ENCODE peak calls at places on chromosomes 3 and 15, in ten cellular contexts. T is A549, N is spleen, E is endothelial cell of umbilical vein, C is heart left ventricle, I is transverse colon, O is tibial nerve, G is ovary, M is HCT116, D is breast epithelium. P is an unnamed sample.

GRCh38 chr3:53083496-53083895 is 37.6 kb upstream of the SFMBT1 start:
- DNase-seq in T (no peak), N (no peak), E (no peak), C (peak; percentile 80), I (no peak), O (no peak), G (peak; percentile 23), M (no peak), D (peak; percentile 52), P (no peak)

GRCh38 chr3:71416868-71417267 is 166.7 kb downstream of the FOXP1 start:
- DNase-seq in T (no peak), N (peak; percentile 82), E (no peak), C (no peak), I (no peak), O (no peak), G (no peak), M (peak; percentile 6), D (no peak), P (no peak)

GRCh38 chr15:62783303-62783957 is 259.1 kb upstream of the TPM1 start:
- DNase-seq in T (no peak), N (no peak), E (peak; percentile 14), C (no peak), I (no peak), O (no peak), G (no peak), M (no peak), D (no peak), P (no peak)

GRCh38 chr15:93312891-93313486 is 224.0 kb upstream of the RGMA start:
- DNase-seq in T (no peak), N (no peak), E (no peak), C (no peak), I (no peak), O (no peak), G (no peak), M (no peak), D (no peak), P (no peak)

GRCh38 chr15:68818088-68818670 is 2.5 kb downstream of the ANP32A start:
- DNase-seq in T (peak; percentile 70), N (peak; percentile 92), E (peak; percentile 77), C (peak; percentile 85), I (peak; percentile 69), O (peak; percentile 41), G (peak; percentile 79), M (no peak), D (peak; percentile 64), P (peak; percentile 77)

GRCh38 chr3:184261270-184262165 is at the start of gene CAMK2N2:
- DNase-seq in T (peak; percentile 83), N (peak; percentile 85), E (no peak), C (peak; percentile 77), I (peak; percentile 50), O (no peak), G (peak; percentile 46), M (no peak), D (no peak), P (peak; percentile 79)

GRCh38 chr15:93072011-93072410 is 17.0 kb downstream of the RGMA start:
- DNase-seq in T (no peak), N (no peak), E (no peak), C (no peak), I (no peak), O (no peak), G (no peak), M (no peak), D (no peak), P (no peak)

GRCh38 chr3:134517796-134518195 is 31.9 kb downstream of the CEP63 start:
- DNase-seq in T (no peak), N (no peak), E (peak; percentile 29), C (no peak), I (no peak), O (no peak), G (no peak), M (no peak), D (no peak), P (no peak)

GRCh38 chr3:32340039-32340438 is 51.6 kb upstream of the CMTM7 start:
- DNase-seq in T (peak; percentile 63), N (no peak), E (peak; percentile 36), C (no peak), I (no peak), O (peak; percentile 32), G (no peak), M (peak; percentile 35), D (no peak), P (no peak)

GRCh38 chr3:142501004-142501926 is 53.4 kb upstream of the XRN1 start:
- DNase-seq in T (no peak), N (no peak), E (peak; percentile 72), C (no peak), I (no peak), O (no peak), G (no peak), M (no peak), D (no peak), P (no peak)

GRCh38 chr3:101128786-101129185 is 135.6 kb upstream of the ABI3BP start:
- DNase-seq in T (no peak), N (no peak), E (peak; percentile 73), C (no peak), I (no peak), O (no peak), G (no peak), M (no peak), D (no peak), P (no peak)

GRCh38 chr15:98331676-98332075 is 316.7 kb upstream of the IGF1R start:
- DNase-seq in T (no peak), N (no peak), E (no peak), C (no peak), I (no peak), O (no peak), G (no peak), M (no peak), D (no peak), P (no peak)

GRCh38 chr3:187064210-187065115 is 74.8 kb downstream of the RPL39L start:
- DNase-seq in T (no peak), N (no peak), E (no peak), C (no peak), I (no peak), O (no peak), G (no peak), M (no peak), D (no peak), P (no peak)

GRCh38 chr15:32670624-32671022 is 29.1 kb downstream of the SCG5 start:
- DNase-seq in T (no peak), N (no peak), E (no peak), C (no peak), I (no peak), O (no peak), G (no peak), M (no peak), D (no peak), P (no peak)

GRCh38 chr3:128495435-128495970 is 2.5 kb upstream of the GATA2 start:
- DNase-seq in T (no peak), N (peak; percentile 54), E (no peak), C (no peak), I (no peak), O (no peak), G (no peak), M (no peak), D (no peak), P (no peak)

GRCh38 chr3:146283796-146284485 is 33.0 kb upstream of the PLSCR4 start:
- DNase-seq in T (no peak), N (no peak), E (no peak), C (no peak), I (no peak), O (no peak), G (no peak), M (no peak), D (no peak), P (no peak)

GRCh38 chr3:50567386-50568182 is at the start of gene C3orf18:
- DNase-seq in T (peak; percentile 95), N (peak; percentile 98), E (peak; percentile 84), C (peak; percentile 98), I (peak; percentile 95), O (peak; percentile 90), G (peak; percentile 94), M (peak; percentile 57), D (peak; percentile 79), P (peak; percentile 92)
- TF ChIP-seq POLR2A in T (no peak), N (no peak), E (no peak), C (peak; percentile 60), I (peak; percentile 41), O (peak; percentile 46), G (no peak), M (no peak), D (no peak), P (no peak)

DNA sequence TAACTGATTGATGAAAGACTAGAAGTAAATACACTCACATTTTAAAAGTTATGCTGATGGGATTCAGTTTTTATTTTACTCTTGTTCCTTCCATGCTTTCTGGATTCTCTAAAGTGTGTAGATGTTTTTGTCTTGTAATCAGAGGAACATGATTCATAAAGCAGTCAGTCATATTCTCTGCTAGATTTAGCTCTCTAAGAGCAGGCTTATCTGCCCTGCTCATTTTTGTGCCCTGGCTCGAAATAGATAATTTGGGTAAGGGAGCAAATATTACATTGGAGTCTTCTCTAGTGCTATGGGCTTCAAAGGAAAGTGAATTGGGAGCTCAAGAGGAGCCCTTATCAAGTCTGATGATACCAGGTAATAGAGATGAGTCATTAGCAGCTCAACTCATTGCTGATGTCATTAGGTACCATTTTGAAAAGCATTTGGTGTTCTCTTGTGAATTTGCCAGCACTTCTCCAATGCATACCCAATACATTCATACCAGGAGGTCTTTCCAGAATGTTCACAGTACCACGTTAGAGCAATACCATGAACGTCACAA is 27.7 kb downstream of the SACM1L start:
- DNase-seq in T (no peak), N (no peak), E (no peak), C (no peak), I (no peak), O (no peak), G (no peak), M (no peak), D (no peak), P (no peak)
- TF ChIP-seq CTCF in T (no peak), N (no peak), E (no peak), C (no peak), I (no peak), O (no peak), G (no peak), M (no peak), D (no peak), P (no peak)

DNA sequence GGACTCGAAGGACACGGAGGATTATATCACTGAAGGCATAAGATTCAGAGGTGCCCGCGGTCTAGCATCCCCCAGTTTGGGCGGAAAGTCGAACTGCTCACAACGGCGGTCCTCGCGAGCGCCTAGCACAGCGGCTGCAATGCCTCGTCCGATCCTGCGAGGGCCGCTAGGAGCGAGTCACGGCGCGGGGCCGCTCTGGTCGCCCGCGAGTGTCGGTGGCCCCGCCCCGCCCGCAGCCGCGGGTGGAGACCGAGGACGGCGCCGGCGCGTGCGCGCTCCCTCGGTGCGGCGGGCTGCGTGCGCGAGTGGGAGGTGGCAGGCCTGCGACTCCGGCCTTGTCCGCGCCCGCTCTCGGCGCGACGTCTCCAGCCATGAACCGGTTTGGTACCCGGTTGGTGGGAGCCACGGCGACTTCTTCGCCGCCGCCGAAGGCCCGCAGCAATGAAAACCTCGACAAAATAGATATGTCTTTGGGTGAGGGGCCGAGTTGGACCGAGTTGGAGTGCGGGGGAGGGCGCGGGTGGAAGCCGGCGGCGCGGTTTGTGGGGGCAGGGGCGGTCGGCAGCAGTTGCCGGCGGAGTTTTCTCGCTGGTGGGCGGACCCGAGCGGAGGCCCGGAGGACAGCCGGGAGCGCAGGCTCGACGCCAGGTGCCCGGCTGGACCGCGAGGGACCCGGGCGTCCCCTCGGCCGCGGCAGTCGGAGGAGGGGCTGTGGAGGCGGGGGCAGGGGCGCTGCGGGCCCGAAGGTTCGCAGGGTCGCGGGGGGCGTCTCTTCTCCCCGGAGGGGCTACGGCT is at the start of gene FYTTD1:
- DNase-seq in T (peak; percentile 77), N (peak; percentile 99), E (peak; percentile 87), C (peak; percentile 97), I (peak; percentile 93), O (peak; percentile 76), G (peak; percentile 92), M (peak; percentile 61), D (peak; percentile 90), P (peak; percentile 93)
- TF ChIP-seq POLR2A in T (peak; percentile 78), N (no peak), E (peak; percentile 81), C (peak; percentile 81), I (peak; percentile 48), O (peak; percentile 87), G (peak; percentile 85), M (peak; percentile 84), D (peak; percentile 42), P (peak; percentile 74)

GRCh38 chr3:196636369-196637349 is 2.8 kb upstream of the NRROS start:
- DNase-seq in T (no peak), N (peak; percentile 74), E (no peak), C (no peak), I (no peak), O (no peak), G (no peak), M (no peak), D (no peak), P (no peak)
- TF ChIP-seq CTCF in T (no peak), N (no peak), E (no peak), C (no peak), I (no peak), O (no peak), G (no peak), M (no peak), D (no peak), P (no peak)